ENCODE peak calls at places on chromosomes 11 and 22, in four cellular contexts. C is keratinocyte, D is adrenal gland, Y is left ventricle myocardium inferior. F is an unnamed sample. For H3K4me1, the result is how much of the 10 kb centered on the place peaks cover.

GRCh38 chr11:128776434-128777284 is 82.8 kb downstream of the FLI1 start:
- DNase-seq in C (no peak), D (peak), Y (peak), F (peak)

GRCh38 chr11:115981814-115982471 is 477.7 kb upstream of the CADM1 start:
- DNase-seq in C (no peak), D (no peak), Y (no peak), F (no peak)

GRCh38 chr11:61832758-61833157 is 4.7 kb downstream of the FADS2 start:
- DNase-seq in C (no peak), D (peak), Y (peak), F (peak)

GRCh38 chr11:2214527-2215229 is 43.1 kb upstream of the TH start:
- DNase-seq in C (no peak), D (no peak), Y (no peak), F (peak)

GRCh38 chr11:75781296-75781695 is 12.7 kb downstream of the DGAT2 start:
- DNase-seq in C (no peak), D (no peak), Y (no peak), F (no peak)

GRCh38 chr11:115222218-115222862 is 281.9 kb downstream of the CADM1 start:
- DNase-seq in C (peak), D (no peak), Y (no peak), F (no peak)

GRCh38 chr22:26970809-26971394 is 313.5 kb downstream of the MIAT start:
- DNase-seq in C (no peak), D (no peak), Y (no peak), F (no peak)

GRCh38 chr11:84384637-84385227 is 1098.6 kb upstream of the CCDC90B start:
- DNase-seq in C (no peak), D (peak), Y (no peak), F (peak)

GRCh38 chr11:92306966-92307504 is 82.4 kb downstream of the FAT3 start:
- DNase-seq in C (no peak), D (no peak), Y (no peak), F (no peak)

GRCh38 chr11:79486239-79486984 is 45.6 kb upstream of the TENM4 start:
- DNase-seq in C (no peak), D (peak), Y (no peak), F (no peak)

GRCh38 chr11:57709802-57710367 is 2.1 kb downstream of the MED19 start:
- DNase-seq in C (no peak), D (no peak), Y (no peak), F (no peak)

GRCh38 chr11:130719516-130719915 is 196.8 kb downstream of the SNX19 start:
- DNase-seq in C (no peak), D (no peak), Y (no peak), F (no peak)

GRCh38 chr11:65503923-65504670 is 5.3 kb downstream of the MALAT1 start:
- DNase-seq in C (no peak), D (peak), Y (no peak), F (no peak)

GRCh38 chr11:6563121-6563619 is 40.2 kb downstream of the RRP8 start:
- DNase-seq in C (no peak), D (no peak), Y (no peak), F (no peak)

GRCh38 chr11:65606876-65607613 is 7.0 kb downstream of the MAP3K11 start:
- DNase-seq in C (peak), D (peak), Y (peak), F (peak)

GRCh38 chr11:2534131-2534956 is 89.5 kb downstream of the KCNQ1 start:
- DNase-seq in C (peak), D (peak), Y (peak), F (no peak)

GRCh38 chr22:43273902-43274484 is 69.2 kb downstream of the SCUBE1 start:
- DNase-seq in C (peak), D (peak), Y (no peak), F (peak)

GRCh38 chr11:124470516-124471231 is 25.2 kb upstream of the OR8B8 start:
- DNase-seq in C (no peak), D (no peak), Y (no peak), F (no peak)

GRCh38 chr11:16881074-16881709 is 133.0 kb downstream of the PLEKHA7 start:
- DNase-seq in C (no peak), D (peak), Y (peak), F (peak)
- TF ChIP-seq CTCF in C (peak), D (peak), Y (peak), F (peak)

DNA sequence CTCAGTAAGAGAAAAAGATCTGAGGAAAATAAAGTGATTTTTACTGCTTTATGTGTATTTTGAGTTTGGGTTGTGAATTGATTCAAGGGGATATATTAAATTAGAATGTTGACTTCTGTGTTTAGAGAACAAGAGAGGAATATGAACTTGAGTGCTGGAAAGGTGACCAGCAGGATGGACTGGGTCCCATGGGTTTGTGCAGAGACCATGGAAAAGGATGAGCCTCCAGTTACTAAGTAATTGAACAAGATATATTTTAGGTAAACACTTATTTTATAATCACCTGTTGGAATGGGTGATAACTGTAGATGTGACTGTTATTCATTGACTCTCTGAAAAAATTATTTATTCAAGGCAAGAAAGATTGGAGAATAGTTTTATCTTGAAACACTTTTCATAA is 82.0 kb upstream of the TOP3B start:
- DNase-seq in C (no peak), D (no peak), Y (no peak), F (no peak)
- H3K4me1 ChIP-seq in C (under half), D (under half), Y (under half), F (under half)

GRCh38 chr22:46062971-46063631 is 86.1 kb upstream of the WNT7B start:
- DNase-seq in C (no peak), D (peak), Y (peak), F (peak)
- TF ChIP-seq CTCF in C (no peak), D (no peak), Y (no peak), F (no peak)

GRCh38 chr11:94796863-94797262 is 28.7 kb downstream of the AMOTL1 start:
- DNase-seq in C (no peak), D (no peak), Y (no peak), F (no peak)
- H3K4me1 ChIP-seq in C (under half), D (under half), Y (half or more), F (under half)

F was measured in testis.